ENCODE peak calls at places on chromosome 1, in four cellular contexts. G, K, R and D are unnamed samples.

GRCh38 chr1:10628685-10629084 is 153.9 kb downstream of the PEX14 start:
- DNase-seq in R (no peak), G (no peak), K (no peak), D (no peak)

GRCh38 chr1:16625497-16626408 is 12.4 kb upstream of the NBPF1 start:
- DNase-seq in G (peak), K (peak), R (no peak), D (no peak)

GRCh38 chr1:231571904-231572303 is 43.4 kb downstream of the TSNAX start:
- DNase-seq in G (no peak), R (no peak), K (no peak), D (no peak)

GRCh38 chr1:9249534-9250335 is 15.2 kb downstream of the H6PD start:
- DNase-seq in G (peak), K (peak), R (no peak), D (no peak)

GRCh38 chr1:18100493-18101063 is 7.0 kb upstream of the IGSF21 start:
- DNase-seq in K (peak), R (peak), G (no peak), D (peak)

GRCh38 chr1:88022507-88022906 is 661.6 kb upstream of the PKN2 start:
- DNase-seq in G (no peak), R (no peak), K (no peak), D (no peak)

GRCh38 chr1:164604541-164604940 is 45.6 kb downstream of the PBX1 start:
- DNase-seq in K (no peak), G (no peak), R (no peak), D (peak)

GRCh38 chr1:61606448-61607312 is 118.3 kb downstream of the TM2D1 start:
- DNase-seq in R (peak), K (no peak), G (no peak), D (no peak)

GRCh38 chr1:245448858-245449534 is 294.2 kb downstream of the KIF26B start:
- DNase-seq in G (no peak), K (no peak), R (no peak), D (no peak)

GRCh38 chr1:78830321-78830720 is 176.2 kb downstream of the ADGRL4 start:
- DNase-seq in R (no peak), K (no peak), G (no peak), D (no peak)

GRCh38 chr1:205936846-205937707 is 6.2 kb downstream of the SLC26A9 start:
- DNase-seq in R (no peak), K (no peak), G (no peak), D (no peak)

GRCh38 chr1:170698711-170699275 is 34.9 kb downstream of the PRRX1 start:
- DNase-seq in G (no peak), R (peak), K (no peak), D (no peak)

GRCh38 chr1:201883786-201884185 is 4.9 kb upstream of the SHISA4 start:
- DNase-seq in K (no peak), R (peak), G (no peak), D (no peak)

GRCh38 chr1:39159224-39160036 is 45.1 kb upstream of the MACF1 start:
- DNase-seq in K (no peak), G (no peak), R (no peak), D (peak)

GRCh38 chr1:58575831-58576726 is 973 bp downstream of the TACSTD2 start:
- DNase-seq in K (peak), G (peak), R (no peak), D (no peak)

GRCh38 chr1:85219853-85220610 is 19.2 kb upstream of the SYDE2 start:
- DNase-seq in K (no peak), R (no peak), G (no peak), D (no peak)

GRCh38 chr1:67361646-67362045 is 54.0 kb downstream of the IL12RB2 start:
- DNase-seq in G (no peak), K (no peak), R (no peak), D (no peak)

GRCh38 chr1:221201773-221202172 is 322.5 kb downstream of the HLX start:
- DNase-seq in G (no peak), R (no peak), K (no peak), D (no peak)

GRCh38 chr1:200963076-200963475 is 60.4 kb downstream of the KIF21B start:
- DNase-seq in G (no peak), K (no peak), R (no peak), D (no peak)

GRCh38 chr1:19220991-19221390 is 10.9 kb upstream of the UBR4 start:
- DNase-seq in R (no peak), G (no peak), K (peak), D (no peak)

GRCh38 chr1:158155673-158156072 is 25.0 kb upstream of the CD1D start:
- DNase-seq in R (no peak), G (no peak), K (no peak), D (no peak)

GRCh38 chr1:94899756-94900155 is 27.2 kb downstream of the CNN3 start:
- DNase-seq in K (no peak), R (no peak), G (no peak), D (no peak)